ENCODE peak calls at places on chromosome 1, in seven cellular contexts. V, G, D, T, O, Q and I are unnamed samples.

GRCh38 chr1:56868761-56869160 is 14.2 kb downstream of the C8A start:
- DNase-seq in V (no peak), G (no peak), D (no peak), T (no peak), O (no peak), Q (peak), I (no peak)

GRCh38 chr1:38131024-38131585 is 84.5 kb upstream of the POU3F1 start:
- DNase-seq in V (no peak), G (no peak), D (no peak), T (no peak), O (no peak), Q (peak), I (no peak)

GRCh38 chr1:168295715-168296114 is 15.0 kb downstream of the TBX19 start:
- DNase-seq in V (no peak), G (no peak), D (no peak), T (no peak), O (no peak), Q (no peak), I (no peak)

GRCh38 chr1:11797525-11798216 is 8.1 kb downstream of the MTHFR start:
- DNase-seq in V (no peak), G (no peak), D (no peak), T (peak), O (peak), Q (no peak), I (peak)

GRCh38 chr1:29664711-29665110 is 428.4 kb downstream of the PTPRU start:
- DNase-seq in V (no peak), G (no peak), D (no peak), T (no peak), O (no peak), Q (no peak), I (no peak)

GRCh38 chr1:19353596-19353995 is 41.5 kb downstream of the SLC66A1 start:
- DNase-seq in V (no peak), G (no peak), D (no peak), T (no peak), O (no peak), Q (no peak), I (no peak)

GRCh38 chr1:234842726-234843641 is 233.0 kb upstream of the IRF2BP2 start:
- DNase-seq in V (peak), G (no peak), D (no peak), T (no peak), O (no peak), Q (no peak), I (peak)

GRCh38 chr1:153032073-153032472 is 1.1 kb downstream of the SPRR1B start:
- DNase-seq in V (no peak), G (no peak), D (no peak), T (no peak), O (no peak), Q (no peak), I (no peak)

GRCh38 chr1:209674957-209675566 is at the start of gene G0S2:
- DNase-seq in V (peak), G (peak), D (no peak), T (peak), O (peak), Q (peak), I (peak)

GRCh38 chr1:89822109-89822962 is 1.5 kb downstream of the LRRC8D start:
- DNase-seq in V (no peak), G (no peak), D (no peak), T (peak), O (no peak), Q (no peak), I (peak)

GRCh38 chr1:78491311-78492071 is 717 bp downstream of the PTGFR start:
- DNase-seq in V (no peak), G (no peak), D (peak), T (peak), O (peak), Q (peak), I (peak)

GRCh38 chr1:15322648-15323350 is 75.8 kb downstream of the FHAD1 start:
- DNase-seq in V (no peak), G (peak), D (peak), T (no peak), O (peak), Q (no peak), I (no peak)